ENCODE peak calls at places on chromosomes 2 and 18, in eight cellular contexts. C, L, V, X, M, W, H and S are unnamed samples.

GRCh38 chr18:24839991-24840390 is 379.6 kb downstream of the HRH4 start:
- DNase-seq in W (no peak), M (peak), C (no peak), V (no peak), H (no peak), X (no peak), L (no peak), S (no peak)

GRCh38 chr2:15640291-15640711 is 48.6 kb downstream of the DDX1 start:
- DNase-seq in M (peak), L (no peak), H (no peak), X (no peak), C (no peak), W (peak), V (no peak), S (no peak)

GRCh38 chr18:57738078-57738477 is 65.0 kb downstream of the ATP8B1 start:
- DNase-seq in M (no peak), L (no peak), V (no peak), X (no peak), W (peak), C (no peak), H (no peak), S (no peak)

GRCh38 chr18:13629841-13630747 is 96.3 kb downstream of the FAM210A start:
- DNase-seq in H (peak), W (peak), C (no peak), X (peak), M (peak), L (no peak), V (no peak), S (peak)

GRCh38 chr2:99436874-99437273 is 52.9 kb downstream of the REV1 start:
- DNase-seq in W (no peak), L (no peak), X (no peak), C (no peak), V (no peak), M (no peak), H (no peak), S (no peak)

GRCh38 chr2:64212801-64213321 is 68.6 kb upstream of the PELI1 start:
- DNase-seq in V (no peak), L (no peak), W (peak), H (no peak), M (peak), C (no peak), X (no peak), S (no peak)

GRCh38 chr18:27731211-27731610 is 445.7 kb downstream of the CDH2 start:
- DNase-seq in H (no peak), W (no peak), X (no peak), L (no peak), M (no peak), V (no peak), C (no peak), S (no peak)

GRCh38 chr18:23234619-23235018 is 99.3 kb downstream of the CABLES1 start:
- DNase-seq in H (no peak), L (no peak), C (no peak), W (no peak), V (no peak), X (no peak), M (no peak), S (no peak)

GRCh38 chr2:96090181-96090500 is 26.2 kb downstream of the ADRA2B start:
- DNase-seq in H (peak), L (no peak), M (no peak), X (no peak), C (no peak), W (no peak), V (no peak), S (no peak)

GRCh38 chr18:9711361-9712129 is 3.4 kb downstream of the RAB31 start:
- DNase-seq in M (no peak), X (no peak), V (no peak), H (no peak), C (no peak), L (no peak), W (no peak), S (no peak)

GRCh38 chr18:11905613-11906012 is 2.5 kb downstream of the MPPE1 start:
- DNase-seq in H (peak), W (no peak), X (no peak), V (no peak), M (no peak), L (no peak), C (no peak), S (no peak)

GRCh38 chr2:168422584-168422983 is 33.5 kb upstream of the CERS6 start:
- DNase-seq in C (no peak), L (no peak), M (no peak), V (no peak), X (no peak), W (peak), H (no peak), S (no peak)

GRCh38 chr2:37211939-37212338 is 15.6 kb downstream of the CEBPZOS start:
- DNase-seq in L (no peak), H (no peak), M (no peak), V (no peak), C (no peak), X (no peak), W (no peak), S (no peak)

GRCh38 chr2:32680937-32681336 is 53.1 kb downstream of the TTC27 start:
- DNase-seq in X (no peak), C (no peak), L (no peak), V (no peak), H (no peak), W (peak), M (peak), S (no peak)

GRCh38 chr2:171297951-171298350 is 135.8 kb downstream of the METTL8 start:
- DNase-seq in V (no peak), C (no peak), W (peak), H (no peak), X (no peak), M (peak), L (no peak), S (no peak)

GRCh38 chr2:236781933-236782788 is 212.5 kb downstream of the ACKR3 start:
- DNase-seq in V (no peak), L (no peak), W (no peak), C (no peak), H (no peak), X (no peak), M (no peak), S (no peak)

GRCh38 chr18:75475228-75475627 is 47.7 kb upstream of the SMIM21 start:
- DNase-seq in C (no peak), H (no peak), W (peak), L (no peak), M (peak), X (no peak), V (no peak), S (no peak)

GRCh38 chr2:228541794-228542193 is 360.3 kb upstream of the SPHKAP start:
- DNase-seq in L (no peak), V (no peak), X (no peak), W (peak), H (no peak), C (no peak), M (peak), S (no peak)

GRCh38 chr2:141878016-141878415 is 252.8 kb downstream of the LRP1B start:
- DNase-seq in H (no peak), X (no peak), W (no peak), V (no peak), M (no peak), C (no peak), L (no peak), S (no peak)

GRCh38 chr18:23619388-23619873 is 33.1 kb upstream of the NPC1 start:
- DNase-seq in C (no peak), H (no peak), V (no peak), X (no peak), L (no peak), M (peak), W (peak), S (no peak)

GRCh38 chr2:177174456-177174855 is 38.1 kb upstream of the HNRNPA3 start:
- DNase-seq in W (no peak), M (peak), C (no peak), V (no peak), H (no peak), L (no peak), X (no peak), S (no peak)

GRCh38 chr18:79402209-79402576 is 6.5 kb downstream of the NFATC1 start:
- DNase-seq in V (no peak), W (no peak), H (no peak), L (no peak), X (no peak), C (no peak), M (no peak), S (no peak)

GRCh38 chr2:123532999-123533398 is 492.1 kb upstream of the CNTNAP5 start:
- DNase-seq in C (no peak), M (no peak), H (no peak), L (no peak), W (no peak), V (no peak), X (no peak), S (no peak)

GRCh38 chr2:47069628-47070154 is 85.4 kb downstream of the STPG4 start:
- DNase-seq in L (no peak), X (no peak), W (no peak), C (no peak), H (peak), M (peak), V (no peak), S (no peak)

GRCh38 chr2:237864940-237865622 is 5.7 kb downstream of the RAMP1 start:
- DNase-seq in X (no peak), H (peak), W (peak), M (peak), C (no peak), V (no peak), L (no peak), S (no peak)

GRCh38 chr2:239832101-239832994 is 192.8 kb downstream of the NDUFA10 start:
- DNase-seq in C (no peak), H (peak), V (no peak), L (no peak), X (no peak), W (no peak), M (no peak), S (no peak)

GRCh38 chr2:39301352-39301751 is 57.6 kb upstream of the CDKL4 start:
- DNase-seq in M (no peak), V (no peak), H (no peak), L (no peak), W (no peak), C (no peak), X (no peak), S (no peak)

GRCh38 chr18:22175326-22175725 is 5.9 kb downstream of the GATA6 start:
- DNase-seq in L (no peak), W (peak), V (no peak), X (no peak), C (no peak), H (no peak), M (no peak), S (no peak)

GRCh38 chr2:196967126-196967525 is 40.6 kb upstream of the PGAP1 start:
- DNase-seq in C (no peak), M (peak), X (no peak), W (peak), L (no peak), H (no peak), V (no peak), S (no peak)

GRCh38 chr2:199144036-199144435 is 313.7 kb downstream of the SATB2 start:
- DNase-seq in M (peak), H (no peak), C (no peak), L (no peak), W (no peak), X (no peak), V (no peak), S (no peak)

GRCh38 chr2:152326710-152327109 is 8.3 kb upstream of the FMNL2 start:
- DNase-seq in C (no peak), L (no peak), W (no peak), H (no peak), X (no peak), M (no peak), V (no peak), S (no peak)

GRCh38 chr2:11907178-11907577 is 160.7 kb downstream of the LPIN1 start:
- DNase-seq in W (no peak), L (no peak), H (no peak), V (no peak), C (no peak), X (no peak), M (no peak), S (no peak)

GRCh38 chr2:70094978-70095832 is 7.9 kb downstream of the PCBP1 start:
- DNase-seq in M (peak), C (no peak), V (peak), X (peak), H (no peak), W (peak), L (peak), S (no peak)

GRCh38 chr2:236179653-236180500 is 11.7 kb upstream of the GBX2 start:
- DNase-seq in H (peak), M (peak), X (no peak), V (no peak), C (no peak), W (peak), L (no peak), S (no peak)

GRCh38 chr2:228532233-228532632 is 350.7 kb upstream of the SPHKAP start:
- DNase-seq in L (no peak), V (no peak), C (no peak), M (no peak), X (no peak), W (no peak), H (no peak), S (no peak)

GRCh38 chr18:79426376-79427300 is 30.9 kb downstream of the NFATC1 start:
- DNase-seq in V (no peak), H (no peak), M (no peak), W (no peak), C (no peak), L (no peak), X (no peak), S (no peak)